ENCODE peak calls at places on chromosome 15, in nine cellular contexts. F is right lobe of liver; Y is stimulated activated CD8-positive, alpha-beta memory T cell treated with anti-CD3 and anti-CD28 coated beads, Interleukin-4, amount 100 ng/mL, for 1 hour; S is stimulated activated CD4-positive, alpha-beta T cell treated with anti-CD3 and anti-CD28 coated beads, Interleukin-1b, Interleukin-23, amount 100 ng/mL, for 4 hours; Z is left cardiac atrium; W is fibroblast of pulmonary artery; A is hypothalamus; B is uterus; P is cerebellum. M is an unnamed sample.

GRCh38 chr15:88400591-88400990 is 66.6 kb downstream of the MRPL46 start:
- DNase-seq in A (no peak), Z (no peak), Y (no peak), B (no peak), P (no peak), W (no peak), F (no peak), S (no peak), M (no peak)

GRCh38 chr15:33309602-33310276 is 1.0 kb upstream of the RYR3 start:
- DNase-seq in Y (no peak), Z (no peak), P (no peak), B (peak; percentile 53), F (no peak), A (no peak), W (peak; percentile 3), S (no peak), M (no peak)

GRCh38 chr15:73838795-73839565 is 34.4 kb upstream of the TBC1D21 start:
- DNase-seq in A (no peak), S (no peak), Z (peak; percentile 86), F (peak; percentile 52), W (peak; percentile 13), Y (no peak), P (peak; percentile 92), B (peak; percentile 22), M (peak; percentile 4)

GRCh38 chr15:34241376-34242350 is 16.8 kb downstream of the EMC4 start:
- DNase-seq in F (no peak), A (no peak), P (peak; percentile 31), Z (no peak), W (peak; percentile 70), B (no peak), Y (no peak), S (peak; percentile 30), M (peak; percentile 46)

GRCh38 chr15:49124371-49124770 is 31.0 kb downstream of the COPS2 start:
- DNase-seq in A (no peak), Y (no peak), S (no peak), F (no peak), P (no peak), W (no peak), Z (no peak), B (no peak), M (no peak)

GRCh38 chr15:78308422-78309021 is 9.1 kb upstream of the SKIC8 start:
- DNase-seq in W (peak; percentile 72), P (peak; percentile 50), Z (peak; percentile 66), A (no peak), F (peak; percentile 68), S (peak; percentile 2), B (no peak), Y (no peak), M (peak; percentile 57)

GRCh38 chr15:70259640-70260066 is 161.9 kb upstream of the TLE3 start:
- DNase-seq in A (no peak), B (no peak), W (no peak), F (no peak), Y (no peak), P (no peak), S (no peak), Z (no peak), M (no peak)

GRCh38 chr15:34644061-34644460 is 60.6 kb upstream of the GOLGA8B start:
- DNase-seq in Y (no peak), W (peak; percentile 71), F (no peak), P (no peak), Z (no peak), B (no peak), S (no peak), A (no peak), M (peak; percentile 71)

GRCh38 chr15:95887666-95888480 is 442.6 kb upstream of the NR2F2 start:
- DNase-seq in W (no peak), F (no peak), Y (no peak), Z (no peak), B (no peak), P (no peak), S (no peak), A (no peak), M (no peak)

GRCh38 chr15:66844041-66844746 is 142.2 kb downstream of the SMAD6 start:
- DNase-seq in Y (no peak), W (no peak), S (no peak), P (no peak), F (no peak), A (no peak), B (no peak), Z (no peak), M (no peak)

GRCh38 chr15:47516576-47517371 is 200.5 kb upstream of the SEMA6D start:
- DNase-seq in W (peak; percentile 44), F (no peak), S (no peak), Z (no peak), P (no peak), A (no peak), B (no peak), Y (no peak), M (no peak)

GRCh38 chr15:29018406-29018805 is 132.6 kb downstream of the APBA2 start:
- DNase-seq in F (no peak), P (no peak), A (no peak), Z (no peak), Y (no peak), W (no peak), B (no peak), S (no peak), M (no peak)

GRCh38 chr15:67998599-67999122 is 55.5 kb upstream of the PIAS1 start:
- DNase-seq in P (peak; percentile 41), F (no peak), Y (no peak), B (no peak), S (no peak), A (no peak), W (peak; percentile 55), Z (no peak), M (no peak)

GRCh38 chr15:96353931-96354730 is 23.6 kb downstream of the NR2F2 start:
- DNase-seq in W (peak; percentile 75), F (peak; percentile 64), P (no peak), Z (peak; percentile 80), A (no peak), Y (no peak), S (no peak), B (peak; percentile 83), M (no peak)

GRCh38 chr15:68816158-68816557 is 4.5 kb downstream of the ANP32A start:
- DNase-seq in Y (no peak), F (no peak), S (no peak), A (no peak), B (no peak), W (no peak), Z (no peak), P (no peak), M (no peak)

GRCh38 chr15:67033012-67033411 is 32.4 kb upstream of the SMAD3 start:
- DNase-seq in B (no peak), Z (no peak), A (no peak), P (no peak), S (peak; percentile 11), F (no peak), Y (no peak), W (no peak), M (no peak)

GRCh38 chr15:95944856-95945255 is 385.6 kb upstream of the NR2F2 start:
- DNase-seq in Z (no peak), F (no peak), Y (no peak), A (no peak), S (no peak), W (no peak), B (no peak), P (no peak), M (no peak)

GRCh38 chr15:59453474-59454215 is 15.7 kb downstream of the FAM81A start:
- DNase-seq in S (no peak), P (no peak), W (no peak), A (no peak), Y (no peak), Z (no peak), F (no peak), B (no peak), M (no peak)

GRCh38 chr15:101642361-101642760 is 9.8 kb downstream of the TM2D3 start:
- DNase-seq in Z (no peak), W (peak; percentile 40), Y (no peak), P (peak; percentile 24), B (no peak), F (no peak), A (no peak), S (no peak), M (no peak)

GRCh38 chr15:51267714-51268105 is 70.7 kb downstream of the CYP19A1 start:
- DNase-seq in Z (no peak), S (no peak), Y (no peak), W (no peak), F (no peak), B (no peak), P (no peak), A (no peak), M (peak; percentile 6)

GRCh38 chr15:38627684-38628277 is 63.2 kb upstream of the RASGRP1 start:
- DNase-seq in Y (no peak), W (no peak), A (no peak), F (no peak), S (no peak), P (peak; percentile 66), B (no peak), Z (no peak), M (no peak)

GRCh38 chr15:42094512-42094963 is at the start of gene PLA2G4D:
- DNase-seq in W (no peak), A (no peak), F (no peak), B (no peak), P (no peak), S (no peak), Z (no peak), Y (no peak), M (no peak)

GRCh38 chr15:99343836-99344551 is 92.7 kb downstream of the LRRC28 start:
- DNase-seq in S (peak; percentile 21), P (peak; percentile 37), Y (peak; percentile 38), F (no peak), W (peak; percentile 26), A (no peak), B (peak; percentile 28), Z (peak; percentile 50), M (peak; percentile 4)

GRCh38 chr15:66145242-66146182 is 108.0 kb downstream of the MEGF11 start:
- DNase-seq in B (no peak), S (no peak), F (no peak), Y (no peak), W (no peak), A (no peak), Z (no peak), P (no peak), M (no peak)

GRCh38 chr15:36599824-36600365 is 20.5 kb downstream of the CDIN1 start:
- DNase-seq in P (no peak), W (no peak), Y (no peak), F (no peak), S (no peak), A (no peak), B (no peak), Z (no peak), M (no peak)

GRCh38 chr15:39919740-39920509 is at the start of gene GPR176:
- DNase-seq in W (peak; percentile 86), P (peak; percentile 69), F (peak; percentile 30), Y (no peak), S (no peak), B (peak; percentile 41), A (no peak), Z (peak; percentile 44), M (peak; percentile 67)

GRCh38 chr15:90780916-90781315 is 63.8 kb downstream of the BLM start:
- DNase-seq in Z (no peak), B (no peak), Y (no peak), P (no peak), F (no peak), W (no peak), A (no peak), S (no peak), M (no peak)

GRCh38 chr15:38714309-38715072 is 149.9 kb upstream of the RASGRP1 start:
- DNase-seq in P (no peak), W (peak; percentile 94), F (no peak), B (no peak), A (no peak), Z (no peak), S (no peak), Y (no peak), M (peak; percentile 80)

GRCh38 chr15:83282859-83283812 is 1.3 kb downstream of the BNC1 start:
- DNase-seq in B (no peak), S (no peak), Y (no peak), W (peak; percentile 62), F (peak; percentile 44), P (no peak), Z (peak; percentile 50), A (no peak), M (no peak)

GRCh38 chr15:82688691-82689090 is 21.0 kb downstream of the AP3B2 start:
- DNase-seq in F (no peak), P (no peak), A (no peak), Z (no peak), Y (no peak), S (no peak), B (no peak), W (no peak), M (no peak)

GRCh38 chr15:31267161-31268107 is 59.2 kb upstream of the KLF13 start:
- DNase-seq in A (no peak), W (no peak), Y (no peak), P (no peak), Z (no peak), F (peak; percentile 11), S (no peak), B (no peak), M (no peak)

M was measured in A172.